ENCODE peak calls at places on chromosomes 6 and 20, in four cellular contexts. G is cardiac fibroblast, H is astrocyte of the spinal cord, I is tibial nerve. Z is an unnamed sample.

GRCh38 chr20:573414-574296 is 30.1 kb upstream of the CSNK2A1 start:
- DNase-seq in G (no peak), I (no peak), H (no peak), Z (no peak)

GRCh38 chr6:125945378-125946141 is 11.0 kb upstream of the HINT3 start:
- DNase-seq in G (peak), I (no peak), H (no peak), Z (no peak)

GRCh38 chr6:132133734-132134490 is 182.7 kb upstream of the CCN2 start:
- DNase-seq in I (peak), G (peak), H (peak), Z (no peak)

GRCh38 chr6:45591306-45591705 is 213.6 kb upstream of the SUPT3H start:
- DNase-seq in G (peak), H (peak), I (no peak), Z (no peak)

GRCh38 chr6:162238675-162239074 is 488.9 kb downstream of the PRKN start:
- DNase-seq in H (no peak), G (no peak), I (no peak), Z (no peak)

GRCh38 chr6:168274046-168274952 is 45.3 kb downstream of the DACT2 start:
- DNase-seq in H (no peak), I (no peak), G (no peak), Z (no peak)

GRCh38 chr6:170367241-170367640 is 60.7 kb downstream of the FAM120B start:
- DNase-seq in I (no peak), G (no peak), H (no peak), Z (no peak)

GRCh38 chr20:25203891-25204320 is 8.4 kb downstream of the ENTPD6 start:
- DNase-seq in I (no peak), H (no peak), G (no peak), Z (no peak)

GRCh38 chr6:142774292-142774691 is 170.7 kb downstream of the HIVEP2 start:
- DNase-seq in H (no peak), G (no peak), I (no peak), Z (no peak)

GRCh38 chr6:170082067-170082466 is 208.8 kb downstream of the DLL1 start:
- DNase-seq in G (no peak), I (no peak), H (no peak), Z (no peak)

GRCh38 chr6:147735924-147736323 is 227.4 kb downstream of the SAMD5 start:
- DNase-seq in I (no peak), G (no peak), H (no peak), Z (no peak)

GRCh38 chr6:147738516-147739187 is 230.2 kb downstream of the SAMD5 start:
- DNase-seq in G (no peak), H (peak), I (no peak), Z (no peak)

GRCh38 chr6:147738089-147738488 is 229.6 kb downstream of the SAMD5 start:
- DNase-seq in H (no peak), I (no peak), G (no peak), Z (no peak)

GRCh38 chr6:147740326-147740725 is 231.8 kb downstream of the SAMD5 start:
- DNase-seq in G (no peak), H (no peak), I (no peak), Z (no peak)

DNA sequence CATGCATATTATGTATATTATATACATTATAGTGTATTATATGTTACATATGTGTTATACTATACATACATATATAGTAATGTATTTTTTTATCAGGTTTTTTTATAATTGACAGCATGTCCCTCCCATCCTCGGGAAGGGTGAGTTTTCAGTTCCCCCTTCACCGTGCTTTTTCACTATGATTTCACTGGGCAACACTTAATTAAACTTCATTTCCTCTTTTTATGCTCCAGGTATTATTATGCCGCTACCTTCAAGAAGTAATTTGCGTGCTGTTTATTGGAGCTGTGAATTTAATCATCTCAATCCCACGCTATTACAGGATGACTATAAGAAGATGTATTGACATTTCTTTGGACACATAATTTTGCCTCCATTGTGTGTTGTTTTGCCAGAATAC is 228.6 kb downstream of the SAMD5 start:
- DNase-seq in H (no peak), G (no peak), I (no peak), Z (no peak)
- TF ChIP-seq CTCF in H (no peak), G (no peak), I (no peak), Z (no peak)

GRCh38 chr6:116783852-116784251 is 18.3 kb upstream of the FAM162B start:
- DNase-seq in H (peak), G (peak), I (no peak), Z (no peak)

GRCh38 chr6:116773886-116774285 is 8.4 kb upstream of the FAM162B start:
- DNase-seq in I (no peak), G (peak), H (peak), Z (no peak)

GRCh38 chr6:116779569-116780164 is 14.1 kb upstream of the FAM162B start:
- DNase-seq in G (peak), H (peak), I (no peak), Z (no peak)
- H3K4me3 ChIP-seq in G (no peak), H (no peak), I (no peak), Z (no peak)

DNA sequence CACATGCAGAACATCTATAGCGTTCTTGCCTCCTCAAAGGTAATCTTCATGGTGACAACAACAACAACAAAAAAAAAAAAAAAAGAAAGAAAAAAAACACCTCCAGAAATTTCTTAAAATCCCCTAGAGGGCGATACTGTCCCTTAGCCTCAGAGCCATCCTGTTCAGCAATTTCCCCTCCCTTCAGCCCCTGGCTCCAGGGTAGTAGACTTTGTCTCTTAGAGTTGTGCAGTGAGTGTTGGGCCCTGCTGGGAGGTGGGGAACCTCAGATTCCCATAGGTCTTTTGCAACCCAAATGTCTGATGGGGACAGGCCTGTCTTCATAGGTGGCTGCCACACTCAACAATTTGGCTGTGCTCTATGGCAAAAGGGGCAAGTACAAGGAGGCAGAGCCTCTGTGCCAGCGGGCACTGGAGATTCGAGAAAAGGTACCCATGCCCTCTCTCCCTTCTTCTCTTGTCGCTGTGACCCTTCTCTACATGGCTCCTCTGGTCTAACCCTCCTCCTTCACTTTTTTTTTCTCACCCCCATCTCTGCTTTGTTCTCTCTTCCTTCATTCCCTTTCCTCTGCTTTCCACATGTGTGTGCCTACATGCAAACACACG is 6.0 kb upstream of the PTK7 start:
- DNase-seq in G (peak), I (no peak), H (peak), Z (no peak)
- TF ChIP-seq CTCF in G (peak), I (no peak), H (peak), Z (peak)

DNA sequence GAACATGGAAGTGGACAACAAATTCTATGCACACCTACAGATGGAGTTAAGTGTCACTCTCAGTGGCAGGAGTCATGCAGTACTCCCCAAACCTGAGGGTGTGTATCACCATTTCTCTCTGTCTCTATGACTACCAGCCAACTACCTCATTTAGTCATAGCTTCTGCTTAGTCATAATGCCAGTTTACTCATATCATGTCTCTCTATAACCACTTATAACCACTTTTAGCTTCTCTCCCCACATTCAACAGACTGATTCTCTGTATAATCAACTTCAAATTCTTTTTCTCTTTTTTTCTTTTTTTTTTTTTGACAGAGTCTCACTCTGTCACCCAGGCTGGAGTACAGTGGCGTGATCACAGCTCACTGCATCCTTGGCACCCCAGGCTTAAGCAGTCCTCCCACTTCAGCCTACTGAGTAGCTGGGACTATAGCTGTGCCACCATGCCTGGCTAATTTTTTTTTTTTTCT is 13.8 kb upstream of the GTF3C6 start:
- DNase-seq in H (peak), G (peak), I (no peak), Z (peak)
- H3K4me3 ChIP-seq in H (no peak), G (no peak), I (no peak), Z (no peak)

DNA sequence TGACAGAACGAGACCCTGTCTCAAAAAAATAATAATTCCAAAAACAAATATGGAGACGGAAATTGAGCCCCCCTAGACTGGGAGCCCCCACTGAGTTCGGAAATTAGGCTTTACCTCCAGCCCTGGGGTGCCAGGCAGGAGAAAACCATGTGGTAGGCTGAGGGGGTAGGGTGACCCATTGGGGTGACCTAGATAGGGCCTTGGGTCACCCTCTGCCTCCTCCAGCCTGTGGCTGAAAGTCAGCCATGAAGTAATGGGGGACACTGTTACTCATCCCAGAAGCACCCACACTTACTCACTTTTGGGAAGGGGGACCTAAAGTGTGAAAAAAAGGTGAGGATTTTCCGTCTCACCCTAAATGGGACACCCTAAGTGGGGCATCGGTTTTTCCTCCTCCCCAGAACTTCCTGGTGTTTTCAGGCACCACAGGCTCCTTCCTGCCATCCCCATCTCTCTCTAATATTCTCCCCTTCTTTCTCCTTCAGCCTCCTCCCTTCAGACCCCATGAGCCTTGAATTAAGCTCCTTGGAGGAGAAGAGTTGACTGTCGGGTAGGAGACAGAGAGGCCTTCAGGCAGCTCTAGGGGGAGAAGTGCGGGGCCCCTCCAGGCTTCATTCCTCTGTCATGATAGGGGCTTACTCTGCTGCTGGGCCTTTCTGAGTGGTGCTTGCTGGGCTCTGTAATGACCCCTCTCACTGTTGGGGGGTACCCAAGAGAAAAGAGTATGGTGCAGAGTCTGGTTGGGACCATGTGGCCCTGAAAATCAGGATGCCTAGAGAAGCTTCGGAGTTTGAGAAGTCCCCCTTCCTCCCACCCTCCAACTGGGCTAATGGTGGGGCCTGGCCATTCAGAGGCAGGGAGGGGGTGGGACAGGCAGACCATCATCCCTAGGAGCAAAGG is 2.4 kb downstream of the LTB start:
- DNase-seq in G (no peak), H (no peak), I (no peak), Z (no peak)
- TF ChIP-seq CTCF in G (no peak), H (no peak), I (no peak), Z (no peak)

GRCh38 chr6:3193102-3193837 is 34.2 kb downstream of the TUBB2B start:
- DNase-seq in G (no peak), H (no peak), I (no peak), Z (no peak)
- H3K4me3 ChIP-seq in G (no peak), H (no peak), I (no peak), Z (no peak)